ENCODE peak calls at places on chromosomes 1 and 21, in nine cellular contexts. Y, J, W, B, Z, V, L, O and M are unnamed samples. For H3K4me1 and H3K36me3, the result is how much of the 10 kb centered on the place peaks cover.

GRCh38 chr1:26050255-26050640 is 4.3 kb upstream of the SLC30A2 start:
- DNase-seq in Y (no peak), J (no peak), W (no peak), B (no peak), Z (no peak), V (no peak), L (no peak), O (no peak), M (no peak)

GRCh38 chr1:197440730-197441129 is 172.7 kb downstream of the CRB1 start:
- DNase-seq in Y (no peak), J (no peak), W (no peak), B (no peak), Z (no peak), V (peak), L (no peak), O (no peak), M (no peak)

GRCh38 chr1:55285849-55286248 is 70.7 kb upstream of the USP24 start:
- DNase-seq in Y (no peak), J (no peak), W (no peak), B (no peak), Z (no peak), V (no peak), L (no peak), O (no peak), M (no peak)

GRCh38 chr1:101431956-101432510 is 195.2 kb downstream of the S1PR1 start:
- DNase-seq in Y (no peak), J (no peak), W (no peak), B (no peak), Z (no peak), V (no peak), L (no peak), O (no peak), M (no peak)

GRCh38 chr1:34696230-34696629 is 58.6 kb upstream of the GJB5 start:
- DNase-seq in Y (peak), J (no peak), W (no peak), B (no peak), Z (no peak), V (no peak), L (no peak), O (no peak), M (no peak)

GRCh38 chr21:30164796-30165195 is 1.8 kb downstream of the CLDN17 start:
- DNase-seq in Y (no peak), J (no peak), W (no peak), B (no peak), Z (no peak), V (no peak), L (no peak), O (no peak), M (no peak)

GRCh38 chr1:218377143-218377660 is 32.1 kb downstream of the TGFB2 start:
- DNase-seq in Y (peak), J (peak), W (no peak), B (peak), Z (no peak), V (no peak), L (no peak), O (no peak), M (no peak)

GRCh38 chr1:16026723-16027484 is 5.1 kb downstream of the CLCNKA start:
- DNase-seq in Y (peak), J (no peak), W (no peak), B (no peak), Z (no peak), V (peak), L (no peak), O (no peak), M (no peak)

GRCh38 chr1:54816951-54817350 is 15.8 kb upstream of the TTC22 start:
- DNase-seq in Y (no peak), J (no peak), W (no peak), B (no peak), Z (no peak), V (no peak), L (no peak), O (no peak), M (no peak)

GRCh38 chr1:116031299-116031698 is 55.0 kb downstream of the SLC22A15 start:
- DNase-seq in Y (no peak), J (no peak), W (no peak), B (no peak), Z (no peak), V (no peak), L (no peak), O (no peak), M (no peak)

GRCh38 chr1:23557471-23558124 is 1.7 kb downstream of the ID3 start:
- DNase-seq in Y (peak), J (peak), W (no peak), B (no peak), Z (no peak), V (no peak), L (no peak), O (no peak), M (no peak)

GRCh38 chr1:23559985-23560755 is 869 bp upstream of the ID3 start:
- DNase-seq in Y (peak), J (peak), W (no peak), B (no peak), Z (no peak), V (peak), L (no peak), O (no peak), M (no peak)

GRCh38 chr1:23558140-23558871 is 995 bp downstream of the ID3 start:
- DNase-seq in Y (peak), J (peak), W (peak), B (no peak), Z (peak), V (peak), L (peak), O (no peak), M (peak)

GRCh38 chr1:23559136-23559984 is at the start of gene ID3:
- DNase-seq in Y (peak), J (peak), W (peak), B (peak), Z (peak), V (peak), L (peak), O (no peak), M (peak)

DNA sequence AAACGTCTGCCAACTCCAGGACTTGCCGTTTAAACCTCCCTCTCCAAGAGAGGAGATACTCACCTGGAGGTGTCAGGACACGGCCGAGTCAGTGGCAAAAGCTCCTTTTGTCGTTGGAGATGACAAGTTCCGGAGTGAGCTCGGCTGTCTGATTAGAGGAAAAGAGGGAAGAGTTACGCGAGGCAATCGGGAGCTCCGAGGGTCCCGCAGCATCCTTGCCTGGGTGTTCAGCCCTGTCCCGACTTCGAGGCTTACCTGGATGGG is 497 bp downstream of the ID3 start:
- DNase-seq in Y (peak), J (no peak), W (no peak), B (no peak), Z (no peak), V (no peak), L (no peak), O (no peak), M (no peak)
- H3K4me1 ChIP-seq in Y (half or more), J (under half), W (half or more), B (half or more), Z (half or more), V (half or more), L (under half), O (under half), M (half or more)

GRCh38 chr1:234699795-234700665 is 90.1 kb upstream of the IRF2BP2 start:
- DNase-seq in Y (peak), J (peak), W (no peak), B (no peak), Z (no peak), V (peak), L (no peak), O (no peak), M (no peak)

GRCh38 chr1:234704106-234704887 is 94.3 kb upstream of the IRF2BP2 start:
- DNase-seq in Y (no peak), J (no peak), W (no peak), B (no peak), Z (no peak), V (no peak), L (no peak), O (no peak), M (no peak)

GRCh38 chr1:234706199-234706598 is 96.2 kb upstream of the IRF2BP2 start:
- DNase-seq in Y (no peak), J (no peak), W (no peak), B (no peak), Z (no peak), V (no peak), L (no peak), O (no peak), M (no peak)

GRCh38 chr1:234701737-234702341 is 91.9 kb upstream of the IRF2BP2 start:
- DNase-seq in Y (no peak), J (no peak), W (no peak), B (no peak), Z (no peak), V (no peak), L (no peak), O (no peak), M (no peak)

DNA sequence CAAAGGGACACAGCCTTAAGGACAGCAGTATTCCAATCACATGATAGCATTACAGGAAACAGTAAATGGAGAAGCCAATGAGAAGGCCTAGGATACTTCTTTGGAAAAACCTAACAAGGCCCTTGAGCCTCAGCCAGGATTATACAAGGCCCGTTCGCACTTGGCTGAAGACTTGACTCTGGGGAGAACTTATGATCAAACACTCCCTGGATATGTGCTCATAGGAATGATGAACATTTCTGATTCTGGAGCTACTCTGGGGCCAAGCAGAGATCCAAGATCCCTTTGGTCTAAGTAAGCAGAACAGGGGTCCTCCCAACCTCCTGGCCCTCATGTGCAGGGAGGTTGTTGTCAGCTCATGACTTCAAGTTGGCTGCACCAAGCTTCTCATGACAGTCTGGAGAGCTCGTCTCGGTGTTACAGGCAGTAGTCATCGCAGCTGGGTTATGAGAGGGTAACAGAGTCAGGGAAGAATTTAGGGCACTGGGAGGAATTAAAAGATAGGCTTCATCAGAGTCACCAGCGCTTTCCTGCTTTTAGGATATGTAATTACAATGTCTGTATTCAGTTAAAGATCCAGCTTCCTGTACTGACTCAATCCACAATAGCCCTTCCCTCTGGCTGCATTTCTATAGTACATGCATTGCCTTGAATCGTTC is 92.5 kb upstream of the IRF2BP2 start:
- DNase-seq in Y (peak), J (no peak), W (no peak), B (no peak), Z (no peak), V (no peak), L (no peak), O (no peak), M (no peak)
- H3K36me3 ChIP-seq in Y (under half), J (under half), W (under half), B (under half), Z (under half), V (under half), L (under half), O (under half), M (under half)

GRCh38 chr1:209879539-209879938 is 51.8 kb downstream of the UTP25 start:
- DNase-seq in Y (peak), J (no peak), W (no peak), B (no peak), Z (no peak), V (no peak), L (no peak), O (no peak), M (no peak)
- H3K4me1 ChIP-seq in Y (under half), J (under half), W (under half), B (under half), Z (under half), V (under half), L (under half), O (under half), M (under half)

DNA sequence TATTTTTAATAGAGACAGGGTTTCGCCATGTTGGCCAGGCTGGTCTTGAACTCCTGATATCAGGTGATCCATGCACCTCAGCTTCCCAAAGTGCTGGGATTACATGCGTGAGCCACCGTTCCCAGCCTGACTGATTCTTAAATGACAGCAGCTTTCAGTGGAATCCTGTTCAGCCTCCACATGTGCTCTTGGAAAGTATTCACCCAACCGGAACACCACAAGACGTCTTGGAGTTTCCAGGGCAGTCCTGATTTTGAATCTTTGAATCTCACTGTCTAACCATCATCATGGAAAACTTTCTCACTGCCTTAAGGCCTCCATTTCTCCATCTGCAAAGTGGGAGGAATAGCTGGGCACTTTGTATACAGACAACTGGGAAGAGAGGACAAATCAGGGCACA is 58.1 kb upstream of the ITPKB start:
- DNase-seq in Y (no peak), J (no peak), W (no peak), B (no peak), Z (no peak), V (no peak), L (no peak), O (no peak), M (no peak)
- H3K36me3 ChIP-seq in Y (under half), J (under half), W (under half), B (under half), Z (under half), V (under half), L (under half), O (under half), M (under half)

GRCh38 chr1:91784191-91784590 is 101.8 kb downstream of the TGFBR3 start:
- DNase-seq in Y (no peak), J (no peak), W (no peak), B (no peak), Z (no peak), V (no peak), L (no peak), O (no peak), M (no peak)

GRCh38 chr1:91784616-91785015 is 101.3 kb downstream of the TGFBR3 start:
- DNase-seq in Y (no peak), J (no peak), W (no peak), B (no peak), Z (no peak), V (no peak), L (no peak), O (no peak), M (no peak)

GRCh38 chr1:91781371-91781825 is 104.6 kb downstream of the TGFBR3 start:
- DNase-seq in Y (peak), J (peak), W (no peak), B (no peak), Z (no peak), V (no peak), L (no peak), O (no peak), M (no peak)

GRCh38 chr1:91781916-91782622 is 103.9 kb downstream of the TGFBR3 start:
- DNase-seq in Y (no peak), J (peak), W (no peak), B (no peak), Z (no peak), V (no peak), L (no peak), O (no peak), M (no peak)

DNA sequence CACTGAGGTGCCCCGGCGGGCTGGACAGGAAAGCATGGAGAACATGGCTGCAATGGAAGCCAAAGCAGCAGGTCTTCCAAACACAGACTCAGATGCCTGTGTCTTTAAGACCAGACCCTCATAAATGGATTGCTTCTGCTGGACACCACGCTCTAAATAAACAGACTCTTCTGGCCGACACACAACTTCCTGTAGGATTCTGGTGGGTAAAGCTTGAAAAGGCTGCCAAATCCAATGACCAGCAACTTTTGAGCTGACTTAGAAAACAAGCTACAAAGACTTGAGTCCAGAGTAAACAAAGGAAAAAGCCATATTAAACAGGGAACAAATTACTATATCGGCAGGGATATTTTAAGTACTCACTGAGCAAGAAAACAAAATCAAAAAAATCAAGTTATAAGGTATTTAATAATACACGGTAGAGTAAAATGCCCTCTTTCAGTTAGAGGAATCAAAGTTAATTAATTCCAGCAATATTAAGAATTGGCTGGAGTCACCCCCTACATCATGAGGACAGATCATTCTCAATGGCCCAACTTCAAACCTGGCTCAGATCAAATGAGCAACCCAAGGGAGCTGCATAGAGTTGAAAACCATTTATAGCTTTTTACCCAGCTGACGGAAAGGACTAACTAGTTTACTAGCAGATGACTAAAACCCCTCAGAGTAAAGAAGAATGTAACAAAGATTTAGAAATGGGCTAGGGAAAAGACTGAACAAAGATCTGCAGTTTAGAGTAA is 102.4 kb downstream of the TGFBR3 start:
- DNase-seq in Y (peak), J (peak), W (no peak), B (no peak), Z (no peak), V (no peak), L (no peak), O (no peak), M (no peak)
- H3K4me1 ChIP-seq in Y (under half), J (under half), W (half or more), B (under half), Z (half or more), V (under half), L (under half), O (under half), M (under half)

GRCh38 chr1:151976015-151976343 is 17.7 kb downstream of the S100A10 start:
- DNase-seq in Y (no peak), J (no peak), W (no peak), B (no peak), Z (no peak), V (no peak), L (no peak), O (no peak), M (no peak)
- H3K36me3 ChIP-seq in Y (under half), J (under half), W (under half), B (under half), Z (under half), V (under half), L (under half), O (under half), M (under half)

GRCh38 chr1:110350360-110350759 is 11.2 kb downstream of the RBM15 start:
- DNase-seq in Y (no peak), J (no peak), W (no peak), B (no peak), Z (no peak), V (no peak), L (no peak), O (no peak), M (no peak)
- H3K4me1 ChIP-seq in Y (under half), J (under half), W (half or more), B (half or more), Z (half or more), V (under half), L (under half), O (under half), M (under half)

GRCh38 chr1:6862906-6863305 is 77.7 kb downstream of the CAMTA1 start:
- DNase-seq in Y (no peak), J (no peak), W (no peak), B (no peak), Z (no peak), V (no peak), L (no peak), O (no peak), M (no peak)

GRCh38 chr1:6859415-6860343 is 74.4 kb downstream of the CAMTA1 start:
- DNase-seq in Y (peak), J (peak), W (no peak), B (no peak), Z (no peak), V (no peak), L (no peak), O (no peak), M (no peak)

GRCh38 chr1:6858586-6858985 is 73.3 kb downstream of the CAMTA1 start:
- DNase-seq in Y (no peak), J (no peak), W (no peak), B (no peak), Z (no peak), V (no peak), L (no peak), O (no peak), M (no peak)

GRCh38 chr1:6860401-6860800 is 75.1 kb downstream of the CAMTA1 start:
- DNase-seq in Y (peak), J (peak), W (no peak), B (no peak), Z (no peak), V (no peak), L (no peak), O (no peak), M (no peak)

GRCh38 chr1:6861075-6861724 is 75.9 kb downstream of the CAMTA1 start:
- DNase-seq in Y (no peak), J (no peak), W (no peak), B (no peak), Z (no peak), V (no peak), L (no peak), O (no peak), M (no peak)
- H3K36me3 ChIP-seq in Y (under half), J (under half), W (under half), B (under half), Z (under half), V (under half), L (under half), O (under half), M (under half)